ENCODE peak calls at places on chromosomes 3 and 15, in seven cellular contexts. M is body of pancreas, H is cardiac fibroblast, X is tibial nerve, Z is IMR-90, S is ovary, T is psoas muscle. D is an unnamed sample.

GRCh38 chr15:61753018-61753710 is 307.1 kb downstream of the VPS13C start:
- DNase-seq in M (no peak), H (no peak), X (no peak), Z (no peak), S (no peak), T (no peak), D (no peak)

GRCh38 chr3:190155752-190156151 is 35.1 kb upstream of the P3H2 start:
- DNase-seq in M (no peak), H (peak), X (no peak), Z (no peak), S (no peak), T (no peak), D (no peak)

GRCh38 chr3:14298442-14298841 is 104.0 kb upstream of the SLC6A6 start:
- DNase-seq in M (no peak), H (no peak), X (no peak), Z (no peak), S (no peak), T (no peak), D (no peak)

GRCh38 chr3:113751145-113751544 is 4.3 kb downstream of the ATP6V1A start:
- DNase-seq in M (no peak), H (peak), X (no peak), Z (no peak), S (no peak), T (no peak), D (no peak)

GRCh38 chr3:150293401-150294001 is 114.6 kb upstream of the TSC22D2 start:
- DNase-seq in M (no peak), H (peak), X (no peak), Z (peak), S (no peak), T (no peak), D (peak)

GRCh38 chr15:23548071-23548470 is 17.4 kb upstream of the MKRN3 start:
- DNase-seq in M (no peak), H (no peak), X (no peak), Z (no peak), S (no peak), T (no peak), D (no peak)

GRCh38 chr3:27507515-27508266 is 23.5 kb upstream of the SLC4A7 start:
- DNase-seq in M (peak), H (peak), X (no peak), Z (peak), S (no peak), T (no peak), D (no peak)

GRCh38 chr3:44865272-44866005 is 3.7 kb downstream of the TMEM42 start:
- DNase-seq in M (no peak), H (no peak), X (no peak), Z (peak), S (no peak), T (no peak), D (no peak)

GRCh38 chr15:82838096-82838735 is 28.8 kb downstream of the WHAMM start:
- DNase-seq in M (no peak), H (no peak), X (no peak), Z (no peak), S (no peak), T (no peak), D (no peak)

GRCh38 chr3:51581529-51581928 is 43.0 kb downstream of the RAD54L2 start:
- DNase-seq in M (no peak), H (peak), X (no peak), Z (peak), S (no peak), T (no peak), D (no peak)

GRCh38 chr3:129386984-129387383 is 41.5 kb downstream of the EFCAB12 start:
- DNase-seq in M (no peak), H (no peak), X (no peak), Z (no peak), S (no peak), T (no peak), D (no peak)

GRCh38 chr3:135368316-135368715 is 573.3 kb downstream of the EPHB1 start:
- DNase-seq in M (no peak), H (no peak), X (no peak), Z (no peak), S (no peak), T (no peak), D (no peak)

GRCh38 chr3:58683001-58683845 is 16.6 kb upstream of the FAM3D start:
- DNase-seq in M (peak), H (peak), X (no peak), Z (peak), S (no peak), T (no peak), D (no peak)

GRCh38 chr15:34755419-34755773 is 598 bp upstream of the GJD2 start:
- DNase-seq in M (no peak), H (no peak), X (no peak), Z (no peak), S (no peak), T (no peak), D (no peak)

GRCh38 chr15:34754674-34755418 is at the start of gene GJD2:
- DNase-seq in M (peak), H (no peak), X (no peak), Z (no peak), S (no peak), T (no peak), D (no peak)

GRCh38 chr15:34754171-34754580 is 622 bp downstream of the GJD2 start:
- DNase-seq in M (no peak), H (no peak), X (no peak), Z (no peak), S (no peak), T (no peak), D (no peak)

GRCh38 chr15:34757262-34757661 is 2.5 kb upstream of the GJD2 start:
- DNase-seq in M (no peak), H (no peak), X (no peak), Z (no peak), S (no peak), T (no peak), D (no peak)

DNA sequence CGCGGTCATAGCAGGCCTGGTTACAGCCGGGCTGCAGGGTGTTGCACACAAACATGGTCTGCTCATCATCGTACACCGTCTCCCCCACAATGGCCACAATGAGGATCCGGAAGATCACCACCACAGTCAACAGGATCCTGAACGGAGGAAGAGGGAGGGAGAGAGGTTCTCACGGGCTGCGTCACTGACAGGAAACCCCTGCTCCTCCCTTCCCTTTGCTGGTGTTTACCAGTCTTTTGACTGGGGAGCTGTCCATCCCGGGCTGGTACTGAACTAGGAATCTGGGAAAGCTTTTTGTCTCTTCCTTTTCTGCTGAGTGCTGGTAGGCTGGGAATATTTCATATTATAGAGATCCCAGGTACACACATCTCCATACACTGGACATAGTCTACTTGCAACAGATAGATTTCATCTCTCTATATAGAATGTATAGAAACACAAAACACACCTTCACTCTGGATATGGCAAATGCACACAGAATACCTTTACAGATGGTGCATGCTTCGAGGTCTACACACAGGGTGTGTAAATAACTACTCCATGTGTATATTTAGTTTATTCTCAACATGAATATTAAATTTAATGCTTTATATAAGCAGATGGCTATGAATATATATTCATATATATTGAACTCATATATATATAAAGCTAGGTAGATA is 1.4 kb downstream of the GJD2 start:
- DNase-seq in M (peak), H (peak), X (no peak), Z (peak), S (no peak), T (no peak), D (peak)
- H3K4me3 ChIP-seq in M (no peak), H (no peak), X (no peak), Z (no peak), S (no peak), T (no peak), D (no peak)

DNA sequence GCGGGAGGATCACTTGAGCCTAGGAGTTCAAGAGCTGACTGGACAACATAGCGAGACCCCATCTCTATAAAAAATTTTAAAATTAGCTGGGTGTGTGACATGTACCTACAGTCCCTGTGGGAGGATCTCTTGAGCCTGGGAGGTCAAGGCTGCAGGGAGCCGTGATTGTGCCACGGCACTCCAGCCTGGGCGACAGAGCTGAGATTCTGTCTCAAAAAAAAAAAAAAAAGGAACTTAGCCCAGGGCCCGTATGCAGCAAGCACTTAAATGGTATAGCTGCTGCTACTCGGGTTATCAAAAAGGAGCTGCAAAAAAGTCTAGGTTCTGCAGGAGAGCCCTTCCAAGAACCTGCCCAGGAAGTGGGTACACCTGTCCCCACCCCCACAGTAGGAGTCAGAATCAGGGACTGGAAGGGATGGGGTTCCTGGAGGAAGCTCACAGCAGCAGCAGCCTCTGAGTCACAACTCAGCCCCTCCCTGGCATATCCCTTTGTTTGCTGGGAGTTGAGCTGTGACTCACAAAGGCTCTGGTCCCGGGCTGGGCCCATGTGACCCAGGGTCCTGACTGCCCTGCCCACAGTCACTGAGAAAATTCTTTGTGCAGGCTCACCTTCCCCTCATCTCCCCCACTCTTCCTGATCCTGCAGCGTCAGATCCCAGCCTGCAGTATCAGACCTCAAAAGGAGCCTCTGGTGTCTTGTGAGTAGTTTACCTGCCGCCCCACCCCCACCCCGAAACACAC is at the start of gene SPATA12:
- DNase-seq in M (peak), H (peak), X (peak), Z (peak), S (peak), T (peak), D (peak)
- H3K4me3 ChIP-seq in M (no peak), H (no peak), X (no peak), Z (no peak), S (no peak), T (no peak), D (no peak)

GRCh38 chr15:71116942-71117341 is 1.7 kb downstream of the THSD4 start:
- DNase-seq in M (peak), H (no peak), X (no peak), Z (no peak), S (no peak), T (no peak), D (no peak)
- H3K4me3 ChIP-seq in M (no peak), H (peak), X (no peak), Z (peak), S (no peak), T (no peak), D (peak)

GRCh38 chr3:173743111-173743510 is 345.6 kb downstream of the NLGN1 start:
- DNase-seq in M (no peak), H (peak), X (no peak), Z (peak), S (no peak), T (no peak), D (no peak)
- H3K4me3 ChIP-seq in M (no peak), H (no peak), X (peak), Z (no peak), S (no peak), T (no peak), D (no peak)

DNA sequence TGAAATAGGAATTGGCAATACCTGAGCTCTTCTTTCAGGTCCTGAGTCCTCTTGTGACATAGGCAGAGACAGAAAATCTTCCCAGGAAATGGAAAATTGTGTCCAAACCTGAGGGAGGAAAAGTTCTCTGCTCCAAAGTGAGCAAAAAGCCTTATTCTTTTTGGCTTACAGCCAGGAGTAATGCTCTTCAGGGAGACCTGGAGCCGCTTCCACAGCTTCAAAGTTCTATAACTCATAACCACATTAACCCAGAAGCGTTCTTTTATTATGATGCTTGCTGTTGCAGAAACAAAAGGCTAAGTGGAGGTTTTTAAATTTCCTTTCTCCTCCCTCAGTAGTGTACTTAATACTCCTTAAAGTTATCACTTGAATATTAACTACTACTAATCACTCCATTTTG is 621 bp downstream of the IGSF10 start:
- DNase-seq in M (no peak), H (peak), X (no peak), Z (no peak), S (no peak), T (no peak), D (no peak)
- H3K4me3 ChIP-seq in M (peak), H (peak), X (no peak), Z (no peak), S (peak), T (peak), D (no peak)

GRCh38 chr3:43692085-43692484 is 1.3 kb downstream of the ABHD5 start:
- DNase-seq in M (no peak), H (no peak), X (no peak), Z (no peak), S (no peak), T (no peak), D (no peak)
- H3K4me3 ChIP-seq in M (no peak), H (no peak), X (peak), Z (peak), S (peak), T (peak), D (peak)

GRCh38 chr3:138686771-138687221 is 78.2 kb downstream of the FAIM start:
- DNase-seq in M (peak), H (peak), X (no peak), Z (peak), S (no peak), T (no peak), D (peak)
- H3K4me3 ChIP-seq in M (no peak), H (no peak), X (no peak), Z (no peak), S (no peak), T (no peak), D (no peak)